ENCODE peak calls at places on chromosome 22, in eight cellular contexts. U is stomach; A is A549; R is foreskin fibroblast; D is activated CD8-positive, alpha-beta T cell treated with anti-CD3 and anti-CD28 coated beads for 36 hours; F is AG09309; L is GM12865; T is fibroblast of mammary gland. E is an unnamed sample.

GRCh38 chr22:25057013-25057881 is 104.7 kb downstream of the KIAA1671 start:
- DNase-seq in T (peak; percentile 23), R (peak; percentile 37), F (no peak), U (peak; percentile 78), L (peak; percentile 62), D (peak; percentile 88), A (peak; percentile 44), E (peak; percentile 58)

GRCh38 chr22:32676196-32676595 is 125.3 kb upstream of the TIMP3 start:
- DNase-seq in T (no peak), U (no peak), R (no peak), L (no peak), A (no peak), D (no peak), F (no peak), E (no peak)

GRCh38 chr22:20009582-20010306 is 6.9 kb downstream of the ARVCF start:
- DNase-seq in L (no peak), F (no peak), U (no peak), A (no peak), R (no peak), T (no peak), D (no peak), E (no peak)

GRCh38 chr22:18152519-18152918 is 2.5 kb downstream of the USP18 start:
- DNase-seq in L (peak; percentile 72), U (no peak), A (no peak), T (no peak), F (no peak), D (peak; percentile 61), R (no peak), E (peak; percentile 92)

GRCh38 chr22:32958021-32958420 is 100.2 kb downstream of the SYN3 start:
- DNase-seq in L (no peak), D (no peak), U (no peak), T (no peak), R (no peak), F (no peak), A (no peak), E (no peak)

GRCh38 chr22:17921871-17922821 is 102.2 kb downstream of the MICAL3 start:
- DNase-seq in U (no peak), A (no peak), F (no peak), L (no peak), D (no peak), R (no peak), T (no peak), E (no peak)

GRCh38 chr22:45014658-45015057 is 4.9 kb upstream of the PHF21B start:
- DNase-seq in F (no peak), R (no peak), U (no peak), T (no peak), D (no peak), L (no peak), A (no peak), E (no peak)

GRCh38 chr22:42604403-42604802 is 10.3 kb downstream of the POLDIP3 start:
- DNase-seq in F (no peak), L (no peak), A (no peak), U (peak; percentile 51), T (peak; percentile 42), R (peak; percentile 53), D (no peak), E (no peak)

GRCh38 chr22:29723766-29724165 is 4.0 kb downstream of the CABP7 start:
- DNase-seq in R (no peak), L (no peak), U (no peak), F (no peak), T (no peak), D (no peak), A (no peak), E (no peak)
- TF ChIP-seq CTCF in R (no peak), L (no peak), U (no peak), F (no peak), T (no peak), D (no peak), A (no peak), E (no peak)

DNA sequence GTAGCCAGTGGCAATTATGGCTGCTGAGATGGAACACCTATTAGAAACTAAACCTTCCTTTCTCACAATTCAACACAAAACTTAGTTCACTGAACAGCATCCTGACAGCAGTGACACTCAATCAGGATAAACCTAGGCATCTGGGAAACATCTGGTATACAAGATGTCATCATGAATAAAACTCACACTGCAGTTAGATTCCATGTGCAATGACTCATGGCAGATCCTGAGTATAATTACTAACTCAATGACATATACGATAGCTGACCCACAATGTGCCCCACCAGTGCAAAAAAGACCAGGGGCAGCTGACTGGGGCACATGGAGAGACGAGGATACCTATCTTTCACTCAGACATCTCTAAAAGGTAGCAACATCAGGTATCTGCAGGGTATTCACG is 17.7 kb downstream of the RBFOX2 start:
- DNase-seq in A (no peak), D (no peak), F (peak; percentile 57), L (no peak), U (no peak), R (peak; percentile 90), T (peak; percentile 94), E (no peak)
- TF ChIP-seq CTCF in A (no peak), D (no peak), F (no peak), L (no peak), U (no peak), R (no peak), T (no peak), E (no peak)

GRCh38 chr22:43828711-43829447 is 16.8 kb upstream of the EFCAB6 start:
- DNase-seq in D (no peak), F (no peak), T (peak; percentile 87), U (no peak), L (no peak), R (peak; percentile 77), A (no peak), E (no peak)
- TF ChIP-seq CTCF in D (no peak), F (peak; percentile 10), T (no peak), U (no peak), L (no peak), R (no peak), A (no peak), E (no peak)

GRCh38 chr22:29470159-29470855 is 9.7 kb upstream of the NEFH start:
- DNase-seq in R (peak; percentile 30), D (peak; percentile 82), L (peak; percentile 71), T (peak; percentile 26), A (peak; percentile 66), U (peak; percentile 63), F (no peak), E (peak; percentile 82)
- TF ChIP-seq CTCF in R (peak; percentile 65), D (peak; percentile 99), L (peak; percentile 88), T (peak; percentile 56), A (peak; percentile 82), U (peak; percentile 48), F (peak; percentile 85), E (peak; percentile 50)

DNA sequence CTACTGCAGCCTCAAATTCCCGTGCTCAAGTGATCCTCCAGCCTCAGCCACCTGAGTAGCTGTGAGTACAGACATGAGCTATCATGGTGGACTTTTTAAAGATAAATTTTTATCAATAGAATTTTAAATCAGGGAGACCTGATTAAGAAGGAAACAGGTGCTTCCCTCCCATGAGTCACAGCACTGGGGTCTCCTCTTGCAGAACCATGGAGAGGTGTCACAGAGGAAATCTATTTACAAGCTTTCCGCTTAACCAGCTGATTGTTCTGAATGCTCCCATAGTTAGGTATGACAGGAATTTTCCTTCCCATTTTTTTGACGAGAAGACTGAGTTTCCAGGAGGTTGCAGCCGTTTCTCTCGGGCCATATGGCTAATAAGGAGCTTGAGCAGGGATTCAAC is 516.1 kb downstream of the MIAT start:
- DNase-seq in R (no peak), F (no peak), D (no peak), A (no peak), T (no peak), U (no peak), L (no peak), E (no peak)
- TF ChIP-seq CTCF in R (no peak), F (no peak), D (no peak), A (no peak), T (no peak), U (no peak), L (no peak), E (no peak)

DNA sequence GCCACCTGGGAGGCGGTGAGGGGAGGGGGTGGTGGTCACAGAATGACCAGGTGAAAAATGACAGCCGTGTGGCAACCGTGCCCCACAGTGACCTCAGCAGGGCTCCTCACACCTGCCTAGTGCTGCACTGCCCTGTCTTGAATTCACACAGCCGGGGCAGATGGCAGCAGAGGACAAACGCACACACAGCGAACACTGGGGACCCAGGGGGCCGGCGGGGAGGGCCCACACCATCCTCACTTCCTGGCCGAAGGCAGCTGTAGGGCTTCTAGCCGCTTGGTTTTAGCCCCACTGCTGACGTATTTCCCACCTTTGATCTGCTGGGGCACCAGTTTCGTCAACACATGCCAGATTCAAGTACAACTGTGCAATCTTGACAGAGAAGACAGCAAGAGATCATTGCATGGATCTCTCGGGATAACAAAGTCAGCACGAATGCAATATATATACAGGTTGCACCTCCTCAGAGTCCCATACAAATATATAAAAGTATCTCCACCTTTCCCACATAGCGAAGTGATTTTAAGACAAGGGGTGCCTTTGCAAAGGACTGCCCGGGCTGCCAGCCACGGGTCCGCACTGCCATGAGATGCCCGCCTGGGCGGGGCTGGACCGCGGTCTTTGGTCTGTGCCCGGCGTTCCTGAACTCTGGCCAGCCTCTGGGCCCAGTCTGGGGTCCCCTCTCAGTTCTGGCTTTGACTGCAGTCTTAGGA is 26.9 kb downstream of the TRMU start:
- DNase-seq in U (no peak), L (peak; percentile 62), F (no peak), R (no peak), D (no peak), A (no peak), T (peak; percentile 18), E (no peak)
- TF ChIP-seq CTCF in U (no peak), L (no peak), F (no peak), R (no peak), D (no peak), A (no peak), T (no peak), E (no peak)